ENCODE peak calls at places on chromosomes 1 and 21, in six cellular contexts. O is H7, D is NCI-H146, V is NCI-H1092 treated with DMSO at 0.1 percent for 48 hours, Y is prostate gland, G is NCI-H1048. Z is an unnamed sample.
A peak's percentile ranks its signal among the peaks of the same experiment; 100 is the strongest.

GRCh38 chr1:40949563-40949962 is 29.9 kb upstream of the CTPS1 start:
- DNase-seq in V (no peak), O (no peak), G (no peak), Y (no peak), D (no peak), Z (no peak)

GRCh38 chr1:161140755-161141400 is 8.4 kb upstream of the DEDD start:
- DNase-seq in Y (no peak), G (no peak), O (no peak), D (no peak), V (no peak), Z (no peak)

GRCh38 chr1:8497196-8497878 is 179.4 kb downstream of the SLC45A1 start:
- DNase-seq in D (no peak), Y (no peak), O (no peak), G (no peak), V (no peak), Z (no peak)

GRCh38 chr1:227317541-227318002 is 720 bp downstream of the CDC42BPA start:
- DNase-seq in V (peak; percentile 75), D (peak; percentile 72), G (peak; percentile 24), Y (peak; percentile 42), O (peak; percentile 77), Z (peak; percentile 54)

GRCh38 chr1:107139833-107140702 is 771 bp upstream of the NTNG1 start:
- DNase-seq in V (no peak), O (peak; percentile 63), D (peak; percentile 79), Y (peak; percentile 33), G (no peak), Z (no peak)

GRCh38 chr1:174007846-174008245 is 14.3 kb downstream of the RC3H1 start:
- DNase-seq in D (no peak), G (no peak), V (no peak), Y (no peak), O (no peak), Z (no peak)

GRCh38 chr1:11802616-11802972 is 3.2 kb downstream of the MTHFR start:
- DNase-seq in O (peak; percentile 72), Y (no peak), D (no peak), G (no peak), V (no peak), Z (no peak)

GRCh38 chr1:220914283-220915116 is 35.3 kb downstream of the HLX start:
- DNase-seq in O (no peak), Y (no peak), V (no peak), G (no peak), D (no peak), Z (no peak)

GRCh38 chr21:25490742-25491141 is 116.5 kb downstream of the MRPL39 start:
- DNase-seq in Y (no peak), V (no peak), G (no peak), O (no peak), D (no peak), Z (no peak)

GRCh38 chr1:156502749-156503671 is 2.4 kb upstream of the MEF2D start:
- DNase-seq in G (no peak), O (peak; percentile 93), D (no peak), V (no peak), Y (peak; percentile 66), Z (peak; percentile 32)

GRCh38 chr1:205436776-205437485 is 15.1 kb upstream of the LEMD1 start:
- DNase-seq in Y (no peak), V (no peak), G (no peak), O (no peak), D (no peak), Z (no peak)

GRCh38 chr1:111723091-111723806 is 15.9 kb downstream of the INKA2 start:
- DNase-seq in V (no peak), D (no peak), Y (no peak), G (no peak), O (no peak), Z (no peak)

GRCh38 chr1:58594556-58594955 is 17.5 kb upstream of the TACSTD2 start:
- DNase-seq in V (no peak), Y (no peak), O (no peak), D (no peak), G (no peak), Z (no peak)

GRCh38 chr1:205056188-205056611 is 13.2 kb downstream of the CNTN2 start:
- DNase-seq in O (peak; percentile 55), Y (no peak), G (no peak), V (no peak), D (no peak), Z (no peak)

GRCh38 chr1:47725732-47726495 is 271.3 kb downstream of the TRABD2B start:
- DNase-seq in V (peak; percentile 73), G (peak; percentile 48), O (peak; percentile 91), D (peak; percentile 38), Y (peak; percentile 71), Z (peak; percentile 82)

GRCh38 chr1:200733907-200734306 is 4.8 kb upstream of the CAMSAP2 start:
- DNase-seq in D (no peak), G (no peak), O (no peak), V (no peak), Y (no peak), Z (no peak)

GRCh38 chr1:161473363-161473762 is 31.9 kb upstream of the FCGR2A start:
- DNase-seq in D (no peak), V (peak; percentile 16), O (peak; percentile 30), G (no peak), Y (no peak), Z (no peak)

GRCh38 chr1:52602328-52603300 is at the start of gene GPX7:
- DNase-seq in Y (peak; percentile 19), V (peak; percentile 3), D (peak; percentile 71), G (no peak), O (peak; percentile 87), Z (no peak)

GRCh38 chr1:157170677-157171515 is 32.7 kb upstream of the ETV3 start:
- DNase-seq in Y (no peak), D (peak; percentile 50), O (peak; percentile 68), V (peak; percentile 22), G (no peak), Z (peak; percentile 35)

GRCh38 chr1:229207916-229208315 is 63.0 kb upstream of the RAB4A start:
- DNase-seq in V (no peak), G (no peak), D (no peak), Y (no peak), O (no peak), Z (no peak)

GRCh38 chr1:39949891-39950290 is 5.1 kb upstream of the MFSD2A start:
- DNase-seq in D (no peak), G (no peak), V (no peak), Y (no peak), O (no peak), Z (no peak)

GRCh38 chr1:61670016-61670415 is 54.9 kb downstream of the TM2D1 start:
- DNase-seq in V (no peak), Y (no peak), D (no peak), G (no peak), O (no peak), Z (no peak)

GRCh38 chr1:52032785-52033131 is 852 bp downstream of the KTI12 start:
- DNase-seq in V (peak; percentile 0), O (peak; percentile 73), Y (peak; percentile 25), D (peak; percentile 29), G (no peak), Z (no peak)

GRCh38 chr1:91583326-91583755 is 82.7 kb downstream of the CDC7 start:
- DNase-seq in Y (no peak), G (no peak), O (no peak), V (peak; percentile 35), D (peak; percentile 11), Z (peak; percentile 42)

GRCh38 chr1:183872406-183872805 is 67.5 kb downstream of the RGL1 start:
- DNase-seq in O (no peak), G (no peak), Y (no peak), V (no peak), D (no peak), Z (no peak)

GRCh38 chr1:72397786-72398185 is 115.4 kb upstream of the NEGR1 start:
- DNase-seq in V (peak; percentile 8), D (no peak), Y (no peak), G (no peak), O (no peak), Z (no peak)

GRCh38 chr1:44947060-44947773 is 39.2 kb downstream of the EIF2B3 start:
- DNase-seq in D (no peak), Y (no peak), V (peak; percentile 91), G (no peak), O (no peak), Z (peak; percentile 99)

GRCh38 chr1:212703991-212704564 is 4.4 kb upstream of the BATF3 start:
- DNase-seq in G (no peak), Y (no peak), O (no peak), V (no peak), D (no peak), Z (no peak)

GRCh38 chr1:109783436-109783835 is 19.7 kb upstream of the EPS8L3 start:
- DNase-seq in G (no peak), D (no peak), V (no peak), O (no peak), Y (peak; percentile 76), Z (no peak)

GRCh38 chr1:200512191-200512590 is 102.4 kb upstream of the ZNF281 start:
- DNase-seq in O (no peak), Y (no peak), G (no peak), D (no peak), V (no peak), Z (no peak)

GRCh38 chr1:205229916-205230700 is 2.4 kb downstream of the TMCC2 start:
- DNase-seq in G (no peak), Y (no peak), V (no peak), D (peak; percentile 19), O (peak; percentile 28), Z (no peak)

GRCh38 chr1:155011004-155011416 is 8.4 kb downstream of the ZBTB7B start:
- DNase-seq in D (no peak), V (no peak), Y (no peak), G (no peak), O (peak; percentile 50), Z (no peak)

GRCh38 chr1:33454646-33455282 is 17.7 kb upstream of the ZSCAN20 start:
- DNase-seq in O (no peak), V (peak; percentile 10), D (peak; percentile 54), G (no peak), Y (no peak), Z (peak; percentile 24)

GRCh38 chr1:15425961-15426360 is 12.3 kb upstream of the CTRC start:
- DNase-seq in Y (no peak), G (no peak), V (no peak), O (no peak), D (no peak), Z (no peak)

GRCh38 chr21:41302976-41303375 is 13.6 kb upstream of the FAM3B start:
- DNase-seq in V (no peak), O (no peak), G (no peak), D (no peak), Y (no peak), Z (no peak)

GRCh38 chr1:246836169-246836568 is 95.6 kb downstream of the AHCTF1 start:
- DNase-seq in O (no peak), D (no peak), Y (no peak), G (no peak), V (no peak), Z (peak; percentile 74)

GRCh38 chr1:107365874-107366273 is 225.0 kb downstream of the NTNG1 start:
- DNase-seq in V (peak; percentile 13), D (peak; percentile 93), O (no peak), Y (no peak), G (no peak), Z (no peak)

Z was measured in NCI-H1694 treated with DMSO at 0.1 percent for 48 hours.